ENCODE peak calls at places on chromosomes 16 and 17, in six cellular contexts. D, P, J, R, X and U are unnamed samples.

GRCh38 chr16:69890114-69890890 is 60.8 kb upstream of the CLEC18A start:
- DNase-seq in D (no peak), P (peak; percentile 49), J (peak; percentile 46), R (peak; percentile 80), X (no peak), U (peak; percentile 65)

GRCh38 chr17:39096435-39097158 is 54.8 kb downstream of the PLXDC1 start:
- DNase-seq in D (no peak), P (peak; percentile 29), J (no peak), R (no peak), X (no peak), U (no peak)

GRCh38 chr16:9065077-9065476 is 26.4 kb upstream of the HAPSTR1 start:
- DNase-seq in D (no peak), P (no peak), J (no peak), R (no peak), X (no peak), U (no peak)

GRCh38 chr16:79758615-79759346 is 158.2 kb upstream of the MAF start:
- DNase-seq in D (no peak), P (no peak), J (no peak), R (no peak), X (no peak), U (no peak)

GRCh38 chr17:1496814-1497325 is 4.4 kb upstream of the MYO1C start:
- DNase-seq in D (no peak), P (no peak), J (no peak), R (no peak), X (no peak), U (no peak)

GRCh38 chr17:37543527-37544122 is 53.9 kb downstream of the DUSP14 start:
- DNase-seq in D (no peak), P (no peak), J (no peak), R (no peak), X (no peak), U (no peak)

GRCh38 chr16:81310045-81310644 is 4.6 kb upstream of the GAN start:
- DNase-seq in D (no peak), P (no peak), J (no peak), R (no peak), X (no peak), U (no peak)

GRCh38 chr16:82684246-82684645 is 57.5 kb downstream of the CDH13 start:
- DNase-seq in D (no peak), P (no peak), J (no peak), R (no peak), X (no peak), U (no peak)

GRCh38 chr17:41683441-41684007 is 5.2 kb upstream of the EIF1 start:
- DNase-seq in D (no peak), P (no peak), J (no peak), R (peak; percentile 60), X (no peak), U (no peak)

GRCh38 chr17:76063880-76064546 is 8.3 kb downstream of the SRP68 start:
- DNase-seq in D (no peak), P (no peak), J (no peak), R (no peak), X (no peak), U (no peak)

GRCh38 chr16:9122342-9122741 is 30.9 kb downstream of the HAPSTR1 start:
- DNase-seq in D (no peak), P (no peak), J (no peak), R (peak; percentile 37), X (no peak), U (no peak)

GRCh38 chr17:14672830-14673229 is 371.9 kb downstream of the HS3ST3B1 start:
- DNase-seq in D (no peak), P (no peak), J (peak; percentile 11), R (no peak), X (no peak), U (no peak)

GRCh38 chr16:79331064-79331463 is 269.5 kb downstream of the MAF start:
- DNase-seq in D (no peak), P (no peak), J (no peak), R (no peak), X (no peak), U (no peak)

GRCh38 chr16:1858189-1858588 is 13.8 kb downstream of the MEIOB start:
- DNase-seq in D (no peak), P (no peak), J (no peak), R (no peak), X (no peak), U (no peak)

GRCh38 chr17:330993-331701 is 21.5 kb downstream of the RPH3AL start:
- DNase-seq in D (no peak), P (peak; percentile 81), J (no peak), R (peak; percentile 87), X (no peak), U (peak; percentile 49)

GRCh38 chr17:74119960-74120359 is 83.5 kb upstream of the RPL38 start:
- DNase-seq in D (no peak), P (no peak), J (no peak), R (no peak), X (no peak), U (no peak)

GRCh38 chr16:85631802-85632393 is 18.8 kb downstream of the GSE1 start:
- DNase-seq in D (no peak), P (no peak), J (no peak), R (no peak), X (no peak), U (no peak)
- TF ChIP-seq CTCF in D (no peak), P (no peak), J (no peak), R (no peak), X (no peak), U (no peak)

DNA sequence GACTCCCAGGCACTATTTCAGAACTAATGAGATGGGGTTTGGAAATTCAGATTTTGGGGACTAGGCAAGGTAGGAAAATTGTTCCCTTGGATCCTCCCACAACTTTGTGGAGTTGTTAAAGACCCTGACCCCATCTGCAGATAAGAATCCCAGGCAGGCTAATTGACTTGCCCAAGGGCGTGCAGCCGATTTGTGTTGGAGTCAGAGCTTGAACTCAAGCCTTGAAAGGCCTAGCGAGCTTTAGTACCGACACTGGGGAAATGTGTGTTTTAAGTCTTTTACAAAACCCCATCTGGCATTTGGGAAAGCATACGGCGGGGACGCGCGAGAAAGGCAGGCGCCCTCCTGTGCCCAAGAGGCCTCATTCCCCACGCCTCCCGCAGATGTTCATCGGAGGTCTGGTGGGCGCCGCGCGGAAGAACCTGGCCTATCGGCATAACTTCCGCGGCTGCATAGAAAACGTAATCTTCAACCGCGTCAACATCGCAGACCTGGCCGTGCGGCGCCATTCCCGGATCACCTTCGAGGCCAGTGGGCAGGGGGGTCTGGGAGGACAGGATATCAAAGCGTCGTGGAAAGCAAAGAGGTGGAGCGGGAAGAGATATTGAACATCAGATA is 4.3 kb downstream of the CNTNAP1 start:
- DNase-seq in D (no peak), P (no peak), J (no peak), R (no peak), X (no peak), U (no peak)
- H3K4me1 ChIP-seq in D (peaks cover 56% of the 10 kb centered on the region), P (peaks cover 37% of the 10 kb centered on the region), J (no peaks in the 10 kb centered on the region), R (no peaks in the 10 kb centered on the region), X (peaks cover 3% of the 10 kb centered on the region), U (peaks cover 26% of the 10 kb centered on the region)

GRCh38 chr16:24701521-24701951 is 27.9 kb upstream of the TNRC6A start:
- DNase-seq in D (no peak), P (no peak), J (no peak), R (no peak), X (no peak), U (no peak)
- H3K4me3 ChIP-seq in D (no peak overlapping the region), P (no peak overlapping the region), J (no peak overlapping the region), R (no peak overlapping the region), X (no peak overlapping the region), U (no peak overlapping the region)

DNA sequence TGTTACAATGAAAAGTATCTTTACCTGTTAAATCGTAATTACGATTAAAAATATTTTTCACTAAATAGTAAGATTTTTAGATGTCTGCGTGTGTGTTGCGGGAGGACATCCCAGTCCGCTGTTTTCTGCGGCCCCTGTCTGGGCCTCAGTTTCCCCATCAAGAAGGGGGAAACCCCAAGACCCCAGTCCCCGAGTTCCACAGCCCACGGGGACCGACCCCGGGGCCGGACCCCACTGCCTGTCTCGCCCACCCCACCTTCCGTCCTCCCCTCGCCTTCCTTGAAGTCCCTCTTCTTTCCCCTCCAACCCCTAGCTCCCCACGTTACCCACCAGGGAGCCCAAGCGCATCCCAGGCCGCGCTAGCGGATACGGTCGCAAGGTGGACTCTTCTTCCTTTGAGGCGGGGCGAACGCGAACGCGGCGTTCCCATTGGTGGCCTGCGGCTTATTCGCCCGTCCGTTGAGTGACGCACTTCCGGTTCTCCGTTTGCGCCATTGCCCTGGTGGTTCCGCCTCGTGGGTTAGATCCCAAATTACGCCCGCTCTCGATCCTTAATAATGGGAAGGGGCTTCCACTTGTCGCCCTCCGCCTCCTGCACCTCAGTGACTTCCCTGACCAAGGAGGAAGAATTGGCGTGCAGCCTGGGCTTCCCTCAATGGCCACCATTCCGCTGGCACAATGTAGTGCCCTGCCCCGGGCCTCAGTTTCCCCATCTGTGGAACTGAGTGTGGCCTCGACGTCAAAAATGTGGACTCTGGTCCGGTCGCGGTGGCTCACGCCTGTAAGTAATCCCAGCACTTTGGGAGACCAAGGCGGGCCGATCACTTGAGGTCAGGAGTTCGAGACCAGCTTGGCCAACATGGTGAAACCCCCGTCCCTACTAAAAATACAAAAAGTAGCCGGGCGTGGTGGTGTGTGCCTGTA is at the start of gene NSMCE1:
- DNase-seq in D (peak; percentile 99), P (peak; percentile 99), J (peak; percentile 97), R (peak; percentile 99), X (peak; percentile 73), U (peak; percentile 99)
- TF ChIP-seq CTCF in D (peak; percentile 18), P (peak; percentile 48), J (no peak), R (peak; percentile 46), X (no peak), U (no peak)

GRCh38 chr16:67086829-67087228 is 22.9 kb upstream of the PHAF1 start:
- DNase-seq in D (no peak), P (no peak), J (no peak), R (no peak), X (no peak), U (no peak)
- H3K4me1 ChIP-seq in D (no peaks in the 10 kb centered on the region), P (peaks cover 11% of the 10 kb centered on the region), J (no peaks in the 10 kb centered on the region), R (no peaks in the 10 kb centered on the region), X (no peaks in the 10 kb centered on the region), U (no peaks in the 10 kb centered on the region)

DNA sequence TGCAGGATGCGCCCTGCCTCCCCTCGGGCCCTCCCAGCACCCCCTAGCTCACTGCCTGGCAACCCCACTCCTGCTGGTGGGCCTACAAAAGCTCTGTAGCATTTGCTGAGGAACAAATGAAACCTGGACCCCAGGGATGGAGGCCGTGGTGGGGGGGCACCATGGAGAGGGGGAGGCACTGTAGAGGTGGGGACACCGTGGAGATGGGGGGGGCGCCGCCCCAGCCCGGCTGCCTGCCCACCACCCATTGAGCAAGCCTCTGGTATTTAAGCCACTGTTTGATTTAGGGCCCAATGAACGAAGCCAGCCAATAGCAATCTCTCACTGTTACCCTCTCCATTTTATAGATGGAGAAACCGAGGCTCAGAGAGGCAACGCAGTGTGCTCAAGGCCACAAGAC is 13.1 kb upstream of the SLC38A10 start:
- DNase-seq in D (no peak), P (no peak), J (no peak), R (no peak), X (no peak), U (peak; percentile 49)
- H3K4me3 ChIP-seq in D (no peak overlapping the region), P (peak overlapping the region; percentile 62), J (no peak overlapping the region), R (no peak overlapping the region), X (no peak overlapping the region), U (no peak overlapping the region)